ENCODE peak calls at places on chromosomes 12 and 14, in six cellular contexts. X is stimulated activated CD8-positive, alpha-beta memory T cell treated with anti-CD3 and anti-CD28 coated beads, Interleukin-12 subunit alpha, Interleukin-12 subunit beta, amount 100 ng/mL, for 1 hour; N is smooth muscle cell of the brain vasculature; G is AML-193; U is body of pancreas; C is activated CD8-positive, alpha-beta memory T cell treated with anti-CD3 and anti-CD28 coated beads for 48 hours. S is an unnamed sample.
A peak's percentile ranks its signal among the peaks of the same experiment; 100 is the strongest.

GRCh38 chr14:103561381-103562134 is 899 bp downstream of the BAG5 start:
- DNase-seq in C (no peak), X (no peak), U (no peak), N (no peak), G (peak; percentile 19), S (no peak)

GRCh38 chr14:71711619-71712018 is 220.6 kb upstream of the RGS6 start:
- DNase-seq in X (no peak), N (peak; percentile 49), G (no peak), C (no peak), U (no peak), S (no peak)

GRCh38 chr12:30694971-30695326 is 720 bp downstream of the IPO8 start:
- DNase-seq in X (no peak), U (peak; percentile 70), C (peak; percentile 6), G (no peak), N (no peak), S (peak; percentile 49)

GRCh38 chr12:39105111-39105510 is 199.7 kb upstream of the CPNE8 start:
- DNase-seq in N (no peak), G (no peak), X (no peak), C (no peak), U (no peak), S (no peak)

GRCh38 chr12:124437121-124437520 is 130.3 kb downstream of the NCOR2 start:
- DNase-seq in U (no peak), C (no peak), G (no peak), X (no peak), N (no peak), S (no peak)

GRCh38 chr12:583251-583869 is 79.9 kb downstream of the NINJ2 start:
- DNase-seq in G (no peak), X (no peak), U (peak; percentile 46), C (no peak), N (no peak), S (no peak)

GRCh38 chr14:34678735-34679134 is 35.7 kb downstream of the CFL2 start:
- DNase-seq in X (no peak), C (no peak), G (no peak), U (no peak), N (no peak), S (no peak)

GRCh38 chr14:69441948-69442347 is 42.6 kb upstream of the PLEKHD1 start:
- DNase-seq in U (no peak), X (no peak), C (no peak), G (no peak), N (no peak), S (no peak)

GRCh38 chr12:56457817-56458216 is 3.4 kb upstream of the MIP start:
- DNase-seq in C (no peak), U (peak; percentile 44), N (no peak), X (no peak), G (no peak), S (no peak)

GRCh38 chr14:24013654-24014514 is 25.2 kb downstream of the DHRS4L2 start:
- DNase-seq in X (peak; percentile 29), G (peak; percentile 82), N (no peak), C (no peak), U (peak; percentile 64), S (peak; percentile 62)

GRCh38 chr14:71597289-71597920 is 334.8 kb upstream of the RGS6 start:
- DNase-seq in X (no peak), C (no peak), G (peak; percentile 21), N (no peak), U (no peak), S (no peak)